ENCODE peak calls at places on chromosome 11, in four cellular contexts. M, R, V and U are unnamed samples.

GRCh38 chr11:27208846-27209245 is 154.2 kb downstream of the CCDC34 start:
- DNase-seq in V (no peak), R (no peak), M (no peak), U (no peak)

GRCh38 chr11:32858731-32859130 is 29.0 kb downstream of the PRRG4 start:
- DNase-seq in M (no peak), R (no peak), V (peak), U (no peak)

GRCh38 chr11:119222308-119222707 is 16.2 kb downstream of the CBL start:
- DNase-seq in R (no peak), V (no peak), M (no peak), U (no peak)

GRCh38 chr11:66136752-66137123 is 66.7 kb downstream of the PACS1 start:
- DNase-seq in R (peak), V (peak), M (peak), U (no peak)

GRCh38 chr11:63916837-63917684 is at the start of gene RCOR2:
- DNase-seq in V (peak), M (peak), R (peak), U (peak)

GRCh38 chr11:78860720-78861422 is 286.2 kb upstream of the NARS2 start:
- DNase-seq in V (peak), M (peak), R (no peak), U (no peak)

GRCh38 chr11:66264893-66265292 is 3.5 kb upstream of the RAB1B start:
- DNase-seq in M (no peak), R (no peak), V (peak), U (no peak)

GRCh38 chr11:108886608-108887007 is 221.7 kb downstream of the DDX10 start:
- DNase-seq in M (peak), R (no peak), V (no peak), U (no peak)

GRCh38 chr11:11998091-11998781 is 10.2 kb downstream of the DKK3 start:
- DNase-seq in R (peak), M (peak), V (peak), U (no peak)

GRCh38 chr11:26227311-26227710 is 104.6 kb upstream of the ANO3 start:
- DNase-seq in R (peak), M (peak), V (peak), U (no peak)

GRCh38 chr11:34851916-34852315 is 64.3 kb downstream of the APIP start:
- DNase-seq in V (no peak), M (no peak), R (no peak), U (no peak)

GRCh38 chr11:67117176-67117575 is 1.9 kb upstream of the KDM2A start:
- DNase-seq in M (no peak), R (no peak), V (no peak), U (no peak)

GRCh38 chr11:108592591-108593213 is 866 bp downstream of the EXPH5 start:
- DNase-seq in M (no peak), V (peak), R (no peak), U (peak)

GRCh38 chr11:74731301-74732094 is at the start of gene CHRDL2:
- DNase-seq in M (no peak), R (no peak), V (no peak), U (no peak)

GRCh38 chr11:86291466-86292262 is 10.4 kb upstream of the HIKESHI start:
- DNase-seq in R (peak), M (peak), V (peak), U (peak)

GRCh38 chr11:130131957-130132850 is 27.4 kb upstream of the ST14 start:
- DNase-seq in M (peak), V (peak), R (peak), U (peak)

GRCh38 chr11:19557720-19558140 is 154.9 kb upstream of the NAV2 start:
- DNase-seq in M (peak), V (peak), R (peak), U (peak)

GRCh38 chr11:104943561-104943960 is 24.8 kb downstream of the CASP4 start:
- DNase-seq in R (no peak), M (no peak), V (no peak), U (no peak)

GRCh38 chr11:120807414-120808150 is 216.3 kb upstream of the TBCEL start:
- DNase-seq in V (no peak), R (peak), M (peak), U (no peak)

GRCh38 chr11:129728571-129728970 is 87.1 kb upstream of the TMEM45B start:
- DNase-seq in V (no peak), M (peak), R (no peak), U (no peak)

GRCh38 chr11:106988151-106988806 is 30.0 kb downstream of the GUCY1A2 start:
- DNase-seq in V (no peak), M (peak), R (no peak), U (no peak)

GRCh38 chr11:66478823-66479740 is 1.2 kb upstream of the DPP3 start:
- DNase-seq in R (peak), M (peak), V (peak), U (peak)

GRCh38 chr11:16604784-16605439 is 133.5 kb upstream of the C11orf58 start:
- DNase-seq in R (peak), V (no peak), M (peak), U (peak)

GRCh38 chr11:123047265-123047946 is 14.5 kb downstream of the HSPA8 start:
- DNase-seq in R (no peak), M (no peak), V (no peak), U (no peak)

GRCh38 chr11:12248330-12248729 is 129.0 kb upstream of the PARVA start:
- DNase-seq in V (no peak), R (no peak), M (peak), U (peak)

GRCh38 chr11:46348986-46349401 is 1.7 kb downstream of the DGKZ start:
- DNase-seq in M (no peak), V (peak), R (no peak), U (no peak)

GRCh38 chr11:93169950-93170561 is 27.7 kb downstream of the SLC36A4 start:
- DNase-seq in M (peak), V (peak), R (no peak), U (no peak)

GRCh38 chr11:108895579-108896480 is 231.0 kb downstream of the DDX10 start:
- DNase-seq in R (no peak), M (peak), V (peak), U (no peak)

GRCh38 chr11:5369793-5370192 is 13.8 kb upstream of the OR51M1 start:
- DNase-seq in V (peak), R (peak), M (peak), U (no peak)

GRCh38 chr11:102216433-102217163 is 100.7 kb upstream of the BIRC3 start:
- DNase-seq in M (no peak), R (no peak), V (no peak), U (no peak)

GRCh38 chr11:104443387-104443786 is 279.4 kb upstream of the PDGFD start:
- DNase-seq in R (no peak), V (no peak), M (peak), U (no peak)

GRCh38 chr11:111659201-111659600 is 57.0 kb downstream of the SIK2 start:
- DNase-seq in V (no peak), M (no peak), R (no peak), U (no peak)

GRCh38 chr11:95337175-95337957 is 106.4 kb upstream of the SESN3 start:
- DNase-seq in R (no peak), V (peak), M (peak), U (peak)

GRCh38 chr11:68047437-68048290 is 8.8 kb downstream of the TCIRG1 start:
- DNase-seq in R (no peak), M (peak), V (no peak), U (no peak)

GRCh38 chr11:117606211-117606610 is 190.8 kb downstream of the DSCAML1 start:
- DNase-seq in R (no peak), M (no peak), V (peak), U (no peak)

GRCh38 chr11:61922539-61922938 is 5.2 kb upstream of the RAB3IL1 start:
- DNase-seq in V (no peak), R (no peak), M (no peak), U (peak)

GRCh38 chr11:17845431-17845881 is 110.9 kb downstream of the KCNC1 start:
- DNase-seq in R (no peak), M (peak), V (no peak), U (no peak)

GRCh38 chr11:65355776-65356393 is 1.3 kb downstream of the TIGD3 start:
- DNase-seq in R (no peak), V (no peak), M (peak), U (peak)

GRCh38 chr11:41307371-41308080 is 151.9 kb downstream of the LRRC4C start:
- DNase-seq in R (no peak), M (no peak), V (peak), U (no peak)

GRCh38 chr11:41308286-41308685 is 151.2 kb downstream of the LRRC4C start:
- DNase-seq in V (no peak), M (no peak), R (no peak), U (no peak)

GRCh38 chr11:41309716-41310115 is 149.7 kb downstream of the LRRC4C start:
- DNase-seq in V (peak), R (no peak), M (no peak), U (no peak)

GRCh38 chr11:41306435-41306834 is 153.0 kb downstream of the LRRC4C start:
- DNase-seq in M (peak), V (peak), R (no peak), U (no peak)

DNA sequence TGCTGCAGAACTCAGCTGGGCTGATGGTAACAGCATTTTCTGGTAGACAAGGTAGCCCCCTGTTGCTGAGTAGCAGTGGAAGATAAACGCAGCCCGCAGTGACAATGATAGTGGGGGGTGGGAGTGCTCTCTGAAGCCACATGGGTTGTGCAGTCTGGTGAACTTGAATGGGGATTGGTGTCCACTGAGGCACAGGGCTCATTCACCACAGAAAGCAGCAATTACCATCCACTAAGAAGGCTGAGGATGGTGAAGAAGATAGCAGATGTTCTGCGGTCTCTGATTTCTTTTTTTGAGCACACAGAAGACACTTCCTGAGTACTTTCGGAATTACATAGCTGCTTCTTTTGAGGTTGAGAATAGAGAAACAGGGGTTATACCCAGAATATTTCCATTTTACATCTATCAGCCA is 150.3 kb downstream of the LRRC4C start:
- DNase-seq in R (no peak), M (no peak), V (peak), U (no peak)
- H3K4me3 ChIP-seq in R (no peak), M (no peak), V (no peak), U (no peak)

GRCh38 chr11:44920451-44920850 is 30.2 kb downstream of the TP53I11 start:
- DNase-seq in V (no peak), R (no peak), M (no peak), U (no peak)

GRCh38 chr11:44927174-44927661 is 23.5 kb downstream of the TP53I11 start:
- DNase-seq in V (peak), R (peak), M (peak), U (peak)

GRCh38 chr11:44923080-44923479 is 27.6 kb downstream of the TP53I11 start:
- DNase-seq in M (no peak), V (no peak), R (no peak), U (no peak)

GRCh38 chr11:44926036-44926435 is 24.6 kb downstream of the TP53I11 start:
- DNase-seq in V (no peak), R (no peak), M (no peak), U (no peak)

GRCh38 chr11:44923796-44924195 is 26.9 kb downstream of the TP53I11 start:
- DNase-seq in R (no peak), M (no peak), V (no peak), U (no peak)
- H3K4me3 ChIP-seq in R (no peak), M (no peak), V (no peak), U (no peak)

DNA sequence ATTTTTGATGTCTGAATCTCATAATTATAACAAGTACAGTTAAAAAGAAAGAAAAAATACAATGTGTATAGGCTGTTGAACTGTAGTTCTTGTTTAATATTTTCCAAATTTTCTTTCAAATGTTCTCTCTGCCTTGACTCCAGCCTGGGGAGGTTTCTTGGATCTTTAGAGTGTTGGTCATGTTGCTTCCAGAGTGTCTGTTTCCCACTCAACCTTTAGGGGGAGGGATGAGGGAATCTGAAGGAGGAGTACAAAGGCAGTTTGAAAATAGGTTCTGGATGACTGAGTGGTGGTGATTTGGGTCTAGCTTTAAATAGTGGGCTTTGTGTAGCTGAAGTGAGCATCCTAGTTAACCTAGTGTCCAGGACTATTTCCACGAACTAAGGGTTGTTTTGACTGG is 2.0 kb downstream of the CTNND1 start:
- DNase-seq in M (no peak), R (peak), V (no peak), U (peak)
- H3K4me3 ChIP-seq in M (peak), R (peak), V (peak), U (peak)

DNA sequence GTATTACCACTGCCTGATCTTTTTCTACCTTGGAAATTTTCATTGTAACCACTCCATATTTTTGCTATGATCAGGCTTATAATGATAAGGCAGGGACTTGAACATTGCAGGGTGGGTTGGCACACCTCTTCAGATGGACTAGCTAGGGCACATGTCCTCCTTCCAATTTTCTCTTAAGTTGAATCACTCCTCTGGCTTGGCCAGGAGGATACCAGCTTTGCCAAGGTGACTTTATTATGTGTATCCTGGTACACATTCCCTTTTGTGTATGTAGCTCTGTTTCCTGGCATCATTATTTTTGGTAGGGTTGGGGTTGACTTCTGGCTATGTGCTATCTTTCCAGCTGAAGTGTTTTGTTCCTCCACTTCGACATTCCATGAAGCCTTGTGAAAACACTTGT is 8.5 kb upstream of the LDLRAD3 start:
- DNase-seq in M (no peak), R (no peak), V (no peak), U (no peak)
- H3K4me3 ChIP-seq in M (no peak), R (no peak), V (no peak), U (no peak)

GRCh38 chr11:8283510-8284272 is 20.0 kb upstream of the LMO1 start:
- DNase-seq in V (no peak), M (no peak), R (no peak), U (peak)
- H3K4me3 ChIP-seq in V (no peak), M (no peak), R (no peak), U (no peak)

DNA sequence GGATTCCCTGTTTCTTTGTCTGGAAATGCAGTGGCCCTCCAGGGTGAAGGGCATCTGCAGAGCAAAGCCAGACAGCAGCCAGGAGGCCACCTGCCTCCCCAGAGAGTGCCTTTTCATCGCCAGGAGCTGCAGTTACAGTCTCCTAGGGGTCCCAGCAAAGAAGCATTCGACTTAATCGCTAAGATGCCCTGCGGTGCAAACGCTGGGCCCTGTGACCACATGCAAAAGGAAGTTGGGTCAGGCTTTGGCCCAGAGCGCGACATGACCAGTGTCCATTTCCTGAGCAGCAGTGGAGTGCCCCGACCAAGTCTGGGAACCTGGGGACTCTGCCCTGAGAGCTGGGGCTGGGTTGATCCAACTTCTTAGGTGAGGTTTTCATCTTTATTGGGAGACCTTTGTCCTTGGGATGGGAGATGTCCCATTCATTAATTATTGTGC is 304.6 kb downstream of the OPCML start:
- DNase-seq in M (no peak), R (no peak), V (no peak), U (no peak)
- H3K4me3 ChIP-seq in M (no peak), R (no peak), V (no peak), U (no peak)